ENCODE peak calls at places on chromosomes 1 and 21, in seven cellular contexts. C is BE2C, S is uterus, V is cardiac muscle cell, J is OCI-LY7, D is suprapubic skin, R is endodermal cell. O is an unnamed sample. For H3K36me3 and H3K4me1, the result is how much of the 10 kb centered on the place peaks cover.

GRCh38 chr21:33286076-33286475 is 19.9 kb downstream of the IL10RB start:
- DNase-seq in D (no peak), R (peak), V (no peak), S (no peak), J (no peak), C (no peak), O (no peak)

GRCh38 chr1:15578921-15579682 is 5.7 kb downstream of the AGMAT start:
- DNase-seq in R (no peak), V (no peak), J (peak), D (no peak), S (no peak), C (no peak), O (no peak)

GRCh38 chr1:23224721-23225648 is 7.7 kb upstream of the HTR1D start:
- DNase-seq in J (no peak), C (peak), R (peak), D (no peak), V (no peak), S (no peak), O (no peak)

GRCh38 chr1:15902882-15903281 is 55.4 kb downstream of the SPEN start:
- DNase-seq in S (no peak), J (no peak), C (no peak), V (no peak), R (no peak), D (no peak), O (no peak)

GRCh38 chr1:68221971-68222355 is 10.4 kb downstream of the WLS start:
- DNase-seq in S (no peak), R (no peak), V (no peak), C (no peak), J (no peak), D (no peak), O (no peak)

GRCh38 chr1:210633636-210634035 is 304.9 kb downstream of the HHAT start:
- DNase-seq in J (no peak), C (no peak), S (no peak), R (no peak), D (no peak), V (no peak), O (no peak)

GRCh38 chr1:205536759-205537361 is 32.4 kb downstream of the CDK18 start:
- DNase-seq in R (peak), V (no peak), S (peak), C (peak), D (peak), J (no peak), O (no peak)

GRCh38 chr21:35268817-35269216 is 219.7 kb upstream of the RUNX1 start:
- DNase-seq in D (no peak), V (no peak), C (no peak), R (no peak), S (no peak), J (no peak), O (no peak)

GRCh38 chr1:16076003-16076870 is 2.8 kb upstream of the FAM131C start:
- DNase-seq in V (no peak), D (no peak), R (no peak), C (peak), S (peak), J (no peak), O (no peak)

GRCh38 chr1:61086245-61086644 is 3.9 kb downstream of the NFIA start:
- DNase-seq in R (no peak), S (no peak), J (no peak), C (no peak), D (no peak), V (no peak), O (no peak)

GRCh38 chr1:193062698-193063463 is 3.5 kb downstream of the RO60 start:
- DNase-seq in J (no peak), R (no peak), V (no peak), C (no peak), D (no peak), S (no peak), O (no peak)

GRCh38 chr1:116375884-116376733 is 3.1 kb downstream of the ATP1A1 start:
- DNase-seq in V (peak), J (peak), D (peak), C (peak), S (peak), R (peak), O (no peak)

GRCh38 chr1:217471403-217471802 is 159.5 kb downstream of the GPATCH2 start:
- DNase-seq in R (no peak), J (no peak), S (no peak), D (no peak), V (no peak), C (no peak), O (no peak)

GRCh38 chr1:2233997-2234761 is 6.1 kb downstream of the SKI start:
- DNase-seq in R (no peak), J (no peak), C (no peak), V (no peak), S (peak), D (peak), O (no peak)

GRCh38 chr1:21669287-21670058 is at the start of gene RAP1GAP:
- DNase-seq in C (no peak), V (peak), J (no peak), D (no peak), R (peak), S (no peak), O (no peak)

GRCh38 chr1:188986751-188987417 is 1490.8 kb downstream of the BRINP3 start:
- DNase-seq in J (no peak), R (peak), S (no peak), V (no peak), D (no peak), C (peak), O (no peak)

GRCh38 chr1:156497743-156498446 is 2.7 kb downstream of the MEF2D start:
- DNase-seq in R (no peak), D (no peak), V (no peak), C (no peak), S (no peak), J (peak), O (no peak)

GRCh38 chr1:26190373-26190987 is at the start of gene CATSPER4:
- DNase-seq in J (peak), D (no peak), V (peak), R (peak), S (no peak), C (peak), O (peak)

GRCh38 chr1:194447635-194448034 is 1261.2 kb upstream of the B3GALT2 start:
- DNase-seq in C (no peak), J (no peak), S (no peak), R (no peak), V (no peak), D (no peak), O (no peak)

GRCh38 chr1:204296431-204296988 is 63.2 kb downstream of the PLEKHA6 start:
- DNase-seq in J (no peak), S (peak), V (peak), R (no peak), C (no peak), D (no peak), O (no peak)

GRCh38 chr1:180953791-180954721 is 41.4 kb downstream of the KIAA1614 start:
- DNase-seq in D (peak), V (no peak), R (no peak), C (peak), J (peak), S (peak), O (no peak)

GRCh38 chr1:12608311-12608957 is 9.6 kb downstream of the DHRS3 start:
- DNase-seq in S (no peak), R (no peak), C (no peak), D (no peak), V (no peak), J (no peak), O (no peak)
- H3K36me3 ChIP-seq in S (under half), R (under half), C (under half), D (under half), V (under half), J (under half), O (under half)

GRCh38 chr1:159010398-159010797 is 691 bp downstream of the IFI16 start:
- DNase-seq in V (no peak), C (no peak), J (no peak), D (no peak), R (no peak), S (no peak), O (no peak)

GRCh38 chr1:159012495-159012894 is 2.8 kb downstream of the IFI16 start:
- DNase-seq in C (no peak), S (no peak), R (no peak), J (peak), V (no peak), D (no peak), O (no peak)

GRCh38 chr1:159009704-159010361 is at the start of gene IFI16:
- DNase-seq in J (peak), S (peak), C (no peak), V (no peak), D (peak), R (no peak), O (no peak)

GRCh38 chr1:159014003-159014571 is 4.4 kb downstream of the IFI16 start:
- DNase-seq in S (no peak), D (no peak), C (no peak), R (no peak), J (no peak), V (no peak), O (no peak)

DNA sequence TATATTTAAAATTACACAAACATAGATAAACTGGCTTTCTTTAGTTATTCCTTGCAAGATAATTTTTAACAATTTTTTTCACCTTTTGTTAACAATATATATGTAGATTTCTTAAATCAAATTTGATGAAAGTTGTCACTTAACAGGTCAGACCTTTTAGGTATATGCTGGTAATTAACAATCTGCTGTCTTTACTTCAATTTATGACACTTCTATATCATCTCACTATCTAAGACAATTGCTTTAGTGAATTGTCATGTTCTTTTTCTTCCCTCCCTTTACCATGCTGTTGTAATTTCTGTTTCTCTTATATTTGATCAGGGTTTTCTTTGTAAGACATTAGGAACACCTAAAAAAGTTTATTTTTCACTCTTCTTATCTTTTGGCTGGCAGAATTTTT is 2.0 kb downstream of the IFI16 start:
- DNase-seq in C (no peak), J (no peak), D (no peak), S (no peak), V (no peak), R (no peak), O (no peak)
- H3K4me1 ChIP-seq in C (under half), J (half or more), D (half or more), S (under half), V (under half), R (under half), O (under half)

GRCh38 chr21:42061195-42061865 is 9.8 kb upstream of the UMODL1 start:
- DNase-seq in V (no peak), J (peak), C (no peak), D (no peak), S (no peak), R (no peak), O (no peak)
- H3K4me3 ChIP-seq in V (no peak), J (peak), C (no peak), D (no peak), S (no peak), R (no peak), O (no peak)

DNA sequence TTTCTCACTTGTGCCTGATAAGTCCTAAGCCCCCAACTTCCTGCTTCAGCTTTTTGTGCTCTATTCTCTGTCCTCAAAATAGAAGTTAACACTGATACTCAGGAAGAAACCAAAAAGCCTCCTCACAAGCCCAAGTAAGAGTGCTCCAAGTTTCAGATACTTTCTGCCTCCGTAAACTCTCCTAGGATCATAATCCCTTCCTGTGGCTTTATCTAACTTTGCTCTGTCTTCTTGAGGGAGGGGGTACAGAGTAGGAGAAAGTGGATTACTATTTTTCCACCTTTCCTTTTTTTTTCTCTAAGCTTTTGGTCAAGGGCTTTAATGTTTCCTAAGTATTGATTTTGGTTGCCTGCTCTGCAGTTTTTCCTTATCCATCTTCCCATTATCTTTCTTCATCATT is 54.6 kb downstream of the DPH5 start:
- DNase-seq in V (no peak), C (no peak), R (no peak), J (no peak), D (no peak), S (no peak), O (no peak)
- H3K36me3 ChIP-seq in V (under half), C (under half), R (under half), J (under half), D (under half), S (under half), O (under half)

DNA sequence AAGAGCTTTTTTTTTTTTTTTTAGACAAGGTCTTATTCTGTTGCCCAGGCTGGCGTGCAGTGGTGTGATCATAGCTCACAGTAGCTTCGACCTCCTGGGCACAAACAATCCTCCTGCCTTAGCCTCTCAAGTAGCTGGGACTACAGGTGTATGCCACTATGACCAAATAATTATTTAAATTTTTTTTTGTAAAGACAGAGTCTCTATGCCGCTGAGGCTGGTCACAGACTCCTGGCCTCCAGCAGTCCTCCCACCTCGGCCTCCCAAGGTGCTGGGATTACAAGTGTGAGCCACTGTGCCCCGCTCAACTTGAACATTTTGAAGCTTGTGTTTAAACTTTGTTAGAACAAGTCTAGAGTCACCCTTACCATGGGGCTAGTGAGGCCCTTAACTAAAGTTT is 8.6 kb upstream of the CHI3L2 start:
- DNase-seq in J (no peak), S (no peak), V (no peak), C (no peak), D (no peak), R (no peak), O (no peak)
- H3K4me1 ChIP-seq in J (half or more), S (under half), V (under half), C (under half), D (under half), R (under half), O (under half)

DNA sequence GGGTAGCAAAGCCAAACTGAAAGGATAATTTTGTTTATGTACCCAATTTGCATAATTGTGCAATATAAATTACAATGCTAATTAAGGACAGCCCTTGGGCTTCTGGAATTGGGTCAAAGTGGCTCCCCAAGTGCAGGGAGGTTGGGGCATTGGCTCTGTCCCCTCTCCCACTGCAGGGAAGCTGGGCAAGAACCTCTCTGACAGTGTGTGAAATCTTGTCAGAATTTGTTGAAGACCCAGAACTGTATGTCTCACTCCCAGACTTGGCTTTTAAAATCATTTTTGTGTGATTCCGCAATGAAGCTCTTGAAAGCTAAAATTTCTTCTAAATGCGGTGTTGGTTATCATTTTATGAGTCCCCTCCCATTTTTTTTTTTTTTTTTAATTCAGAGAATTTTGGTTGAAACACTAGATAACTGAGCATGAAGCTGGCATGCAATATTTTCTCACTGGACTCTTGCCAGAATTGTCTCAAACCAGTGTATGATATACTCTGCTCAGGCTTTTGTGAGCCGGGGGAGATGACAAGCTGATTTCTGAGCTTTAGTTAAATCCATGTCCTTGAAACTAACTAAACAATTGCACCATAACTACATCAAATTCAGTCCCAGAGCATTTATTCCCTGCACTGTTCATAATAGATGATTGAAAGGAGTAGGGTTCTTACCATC is 878.9 kb upstream of the CXADR start:
- DNase-seq in C (peak), J (no peak), R (no peak), V (no peak), S (no peak), D (no peak), O (no peak)
- H3K4me3 ChIP-seq in C (no peak), J (no peak), R (no peak), V (no peak), S (no peak), D (no peak), O (no peak)

GRCh38 chr1:197234581-197234980 is 33.5 kb upstream of the CRB1 start:
- DNase-seq in S (no peak), D (no peak), V (no peak), J (no peak), C (peak), R (no peak), O (no peak)

GRCh38 chr1:197235355-197235754 is 32.7 kb upstream of the CRB1 start:
- DNase-seq in J (no peak), V (no peak), R (no peak), D (no peak), S (no peak), C (no peak), O (no peak)
- H3K36me3 ChIP-seq in J (under half), V (under half), R (under half), D (under half), S (under half), C (under half), O (under half)

O was measured in iPS DF 6.9.